ENCODE peak calls at places on chromosomes 13 and 19, in eight cellular contexts. R, D, A, Z, G, C, Q and V are unnamed samples.

GRCh38 chr13:36211567-36211966 is 2.8 kb downstream of the SOHLH2 start:
- DNase-seq in R (no peak), C (no peak), Q (no peak), D (no peak), A (no peak), G (peak), Z (no peak), V (no peak)

GRCh38 chr19:2223959-2224358 is 12.2 kb downstream of the PLEKHJ1 start:
- DNase-seq in Q (no peak), C (no peak), G (no peak), Z (no peak), R (no peak), D (no peak), A (no peak), V (no peak)

GRCh38 chr13:44305216-44305615 is 68.4 kb upstream of the SERP2 start:
- DNase-seq in Q (no peak), D (no peak), G (no peak), R (no peak), Z (no peak), C (no peak), A (no peak), V (no peak)

GRCh38 chr13:94129490-94129894 is 350.0 kb downstream of the DCT start:
- DNase-seq in C (no peak), R (no peak), Q (no peak), D (no peak), G (peak), Z (no peak), A (no peak), V (no peak)

GRCh38 chr13:113995051-113995601 is 21.2 kb upstream of the C13orf46 start:
- DNase-seq in C (no peak), A (no peak), G (no peak), D (no peak), Z (no peak), R (no peak), Q (no peak), V (no peak)

GRCh38 chr13:98217597-98217996 is 40.5 kb upstream of the RNF113B start:
- DNase-seq in G (no peak), D (no peak), C (no peak), Q (no peak), R (no peak), Z (no peak), A (no peak), V (no peak)

GRCh38 chr13:20231839-20232555 is at the start of gene GJB6:
- DNase-seq in D (no peak), C (no peak), G (no peak), A (no peak), Q (no peak), R (no peak), Z (no peak), V (no peak)

GRCh38 chr13:19822673-19823072 is 39.9 kb upstream of the PSPC1 start:
- DNase-seq in A (no peak), D (no peak), Z (no peak), C (no peak), R (no peak), Q (no peak), G (no peak), V (no peak)

GRCh38 chr19:16470541-16470910 is 1.2 kb downstream of the EPS15L1 start:
- DNase-seq in A (no peak), Q (no peak), Z (no peak), C (no peak), D (no peak), G (no peak), R (no peak), V (no peak)